ENCODE peak calls at places on chromosome 12, in seven cellular contexts. S is DMS153; D is body of pancreas; E is G401; I is stimulated activated CD4-positive, alpha-beta T cell treated with anti-CD3 and anti-CD28 coated beads, Interleukin-1b, Interleukin-23, amount 100 ng/mL, for 1 hour; Z is NCI-H774; B is GM23248. O is an unnamed sample.

GRCh38 chr12:6949063-6949594 is 2.0 kb upstream of the PTPN6 start:
- DNase-seq in E (no peak), S (no peak), Z (no peak), B (no peak), D (no peak), I (no peak), O (no peak)

GRCh38 chr12:48142818-48143674 is 14.3 kb downstream of the ASB8 start:
- DNase-seq in I (no peak), S (no peak), D (no peak), E (no peak), B (no peak), Z (no peak), O (no peak)

GRCh38 chr12:62738105-62738504 is 196.8 kb downstream of the PPM1H start:
- DNase-seq in I (no peak), S (no peak), E (no peak), Z (no peak), D (no peak), B (no peak), O (no peak)

GRCh38 chr12:10873374-10873773 is 10.7 kb downstream of the PRH1 start:
- DNase-seq in I (no peak), Z (no peak), S (no peak), B (no peak), D (no peak), E (no peak), O (no peak)

GRCh38 chr12:42574879-42575278 is 14.7 kb downstream of the PRICKLE1 start:
- DNase-seq in Z (peak; percentile 83), B (no peak), E (no peak), S (peak; percentile 86), D (no peak), I (no peak), O (no peak)

GRCh38 chr12:121776190-121777098 is 17.0 kb downstream of the RHOF start:
- DNase-seq in B (peak; percentile 73), I (peak; percentile 96), E (peak; percentile 53), S (peak; percentile 20), D (peak; percentile 75), Z (peak; percentile 56), O (peak; percentile 95)

GRCh38 chr12:24049101-24049500 is 99.6 kb upstream of the SOX5 start:
- DNase-seq in S (no peak), I (no peak), E (no peak), Z (no peak), D (no peak), B (no peak), O (no peak)

GRCh38 chr12:30457621-30458289 is 237.9 kb downstream of the IPO8 start:
- DNase-seq in E (no peak), Z (no peak), D (no peak), S (peak; percentile 12), B (peak; percentile 92), I (no peak), O (no peak)

GRCh38 chr12:114360485-114360884 is 45.5 kb downstream of the TBX5 start:
- DNase-seq in I (no peak), Z (no peak), B (no peak), S (no peak), E (no peak), D (no peak), O (no peak)

GRCh38 chr12:62632521-62632920 is 165.9 kb downstream of the MON2 start:
- DNase-seq in B (peak; percentile 69), I (no peak), Z (no peak), E (peak; percentile 63), D (peak; percentile 34), S (no peak), O (peak; percentile 6)

GRCh38 chr12:111412007-111412829 is 6.5 kb downstream of the SH2B3 start:
- DNase-seq in B (peak; percentile 17), Z (no peak), S (peak; percentile 29), E (no peak), D (no peak), I (no peak), O (no peak)

GRCh38 chr12:97404093-97404492 is 58.5 kb upstream of the RMST start:
- DNase-seq in B (no peak), Z (no peak), I (no peak), E (no peak), S (no peak), D (no peak), O (no peak)

GRCh38 chr12:89389755-89390661 is 37.7 kb upstream of the DUSP6 start:
- DNase-seq in B (no peak), S (no peak), I (no peak), E (no peak), D (no peak), Z (no peak), O (no peak)

GRCh38 chr12:108826115-108826806 is 31.1 kb downstream of the SSH1 start:
- DNase-seq in B (peak; percentile 97), Z (no peak), D (peak; percentile 31), I (no peak), E (peak; percentile 82), S (no peak), O (no peak)

GRCh38 chr12:112602150-112602549 is 183.4 kb downstream of the PTPN11 start:
- DNase-seq in I (no peak), D (no peak), S (no peak), E (no peak), B (no peak), Z (no peak), O (no peak)

GRCh38 chr12:131604146-131604844 is 106.6 kb upstream of the SFSWAP start:
- DNase-seq in S (no peak), D (no peak), Z (no peak), I (no peak), E (no peak), B (no peak), O (peak; percentile 43)

GRCh38 chr12:106027286-106027685 is 111.5 kb downstream of the NUAK1 start:
- DNase-seq in S (no peak), D (no peak), Z (no peak), B (no peak), I (no peak), E (no peak), O (no peak)

GRCh38 chr12:29350080-29350479 is 30.9 kb downstream of the ERGIC2 start:
- DNase-seq in D (no peak), Z (no peak), I (no peak), B (peak; percentile 64), E (peak; percentile 26), S (no peak), O (no peak)

GRCh38 chr12:87116778-87117177 is 860.6 kb upstream of the MGAT4C start:
- DNase-seq in S (no peak), D (no peak), I (no peak), E (peak; percentile 44), Z (no peak), B (peak; percentile 25), O (no peak)